ENCODE peak calls at places on chromosome 1, in ten cellular contexts. One of them, this sample, is unnamed.

GRCh38 chr1:210250998-210251679 is 18.5 kb downstream of the SERTAD4 start:
- DNase-seq in K562: no peak
- DNase-seq in lower leg skin: no peak
- DNase-seq in RWPE2: no peak
- DNase-seq in brain microvascular endothelial cell: no peak
- DNase-seq in kidney epithelial cell: peak
- DNase-seq in GM12865: peak
- DNase-seq in heart right ventricle: peak
- DNase-seq in fibroblast of pulmonary artery: no peak
- DNase-seq in BE2C: peak
- DNase-seq in this sample: peak

GRCh38 chr1:24688621-24689195 is 45.6 kb downstream of the SRRM1 start:
- DNase-seq in lower leg skin: peak
- DNase-seq in heart right ventricle: peak
- DNase-seq in BE2C: peak
- DNase-seq in kidney epithelial cell: no peak
- DNase-seq in GM12865: peak
- DNase-seq in RWPE2: no peak
- DNase-seq in fibroblast of pulmonary artery: peak
- DNase-seq in brain microvascular endothelial cell: peak
- DNase-seq in K562: peak
- DNase-seq in this sample: peak

GRCh38 chr1:60376196-60376595 is 302.6 kb upstream of the C1orf87 start:
- DNase-seq in heart right ventricle: no peak
- DNase-seq in GM12865: no peak
- DNase-seq in lower leg skin: no peak
- DNase-seq in fibroblast of pulmonary artery: no peak
- DNase-seq in RWPE2: no peak
- DNase-seq in K562: no peak
- DNase-seq in brain microvascular endothelial cell: no peak
- DNase-seq in BE2C: no peak
- DNase-seq in kidney epithelial cell: no peak
- DNase-seq in this sample: no peak

GRCh38 chr1:115555446-115555845 is 86.3 kb upstream of the VANGL1 start:
- DNase-seq in fibroblast of pulmonary artery: no peak
- DNase-seq in GM12865: no peak
- DNase-seq in heart right ventricle: no peak
- DNase-seq in kidney epithelial cell: no peak
- DNase-seq in RWPE2: no peak
- DNase-seq in K562: no peak
- DNase-seq in lower leg skin: no peak
- DNase-seq in BE2C: no peak
- DNase-seq in brain microvascular endothelial cell: no peak
- DNase-seq in this sample: peak

GRCh38 chr1:115251340-115251748 is 86.7 kb downstream of the NGF start:
- DNase-seq in brain microvascular endothelial cell: no peak
- DNase-seq in lower leg skin: no peak
- DNase-seq in kidney epithelial cell: no peak
- DNase-seq in fibroblast of pulmonary artery: peak
- DNase-seq in RWPE2: no peak
- DNase-seq in heart right ventricle: no peak
- DNase-seq in GM12865: no peak
- DNase-seq in BE2C: no peak
- DNase-seq in K562: no peak
- DNase-seq in this sample: peak

GRCh38 chr1:146036241-146036989 is 14.9 kb upstream of the HJV start:
- DNase-seq in K562: no peak
- DNase-seq in kidney epithelial cell: no peak
- DNase-seq in fibroblast of pulmonary artery: no peak
- DNase-seq in BE2C: no peak
- DNase-seq in RWPE2: no peak
- DNase-seq in lower leg skin: no peak
- DNase-seq in heart right ventricle: no peak
- DNase-seq in brain microvascular endothelial cell: no peak
- DNase-seq in GM12865: no peak
- DNase-seq in this sample: no peak

GRCh38 chr1:9671377-9672140 is 20.0 kb downstream of the PIK3CD start:
- DNase-seq in lower leg skin: no peak
- DNase-seq in GM12865: no peak
- DNase-seq in brain microvascular endothelial cell: peak
- DNase-seq in kidney epithelial cell: peak
- DNase-seq in fibroblast of pulmonary artery: no peak
- DNase-seq in BE2C: no peak
- DNase-seq in heart right ventricle: no peak
- DNase-seq in RWPE2: no peak
- DNase-seq in K562: no peak
- DNase-seq in this sample: no peak

GRCh38 chr1:111436726-111437125 is 9.2 kb upstream of the OVGP1 start:
- DNase-seq in kidney epithelial cell: no peak
- DNase-seq in lower leg skin: no peak
- DNase-seq in GM12865: no peak
- DNase-seq in heart right ventricle: no peak
- DNase-seq in RWPE2: no peak
- DNase-seq in K562: no peak
- DNase-seq in brain microvascular endothelial cell: no peak
- DNase-seq in BE2C: no peak
- DNase-seq in fibroblast of pulmonary artery: no peak
- DNase-seq in this sample: peak

GRCh38 chr1:76374111-76374510 is 299.6 kb downstream of the ST6GALNAC3 start:
- DNase-seq in BE2C: no peak
- DNase-seq in brain microvascular endothelial cell: no peak
- DNase-seq in RWPE2: no peak
- DNase-seq in K562: no peak
- DNase-seq in kidney epithelial cell: no peak
- DNase-seq in GM12865: no peak
- DNase-seq in lower leg skin: no peak
- DNase-seq in heart right ventricle: no peak
- DNase-seq in fibroblast of pulmonary artery: no peak
- DNase-seq in this sample: no peak

GRCh38 chr1:58994664-58995063 is 210.8 kb upstream of the JUN start:
- DNase-seq in heart right ventricle: no peak
- DNase-seq in RWPE2: no peak
- DNase-seq in kidney epithelial cell: no peak
- DNase-seq in BE2C: no peak
- DNase-seq in K562: no peak
- DNase-seq in brain microvascular endothelial cell: no peak
- DNase-seq in GM12865: no peak
- DNase-seq in fibroblast of pulmonary artery: no peak
- DNase-seq in lower leg skin: no peak
- DNase-seq in this sample: no peak

GRCh38 chr1:89938171-89939055 is 56.5 kb upstream of the ZNF326 start:
- DNase-seq in GM12865: no peak
- DNase-seq in fibroblast of pulmonary artery: peak
- DNase-seq in brain microvascular endothelial cell: no peak
- DNase-seq in kidney epithelial cell: no peak
- DNase-seq in RWPE2: no peak
- DNase-seq in K562: no peak
- DNase-seq in BE2C: no peak
- DNase-seq in lower leg skin: no peak
- DNase-seq in heart right ventricle: no peak
- DNase-seq in this sample: peak

GRCh38 chr1:191757003-191757402 is 401.3 kb upstream of the RGS18 start:
- DNase-seq in RWPE2: no peak
- DNase-seq in fibroblast of pulmonary artery: no peak
- DNase-seq in heart right ventricle: no peak
- DNase-seq in BE2C: peak
- DNase-seq in brain microvascular endothelial cell: peak
- DNase-seq in GM12865: no peak
- DNase-seq in K562: no peak
- DNase-seq in kidney epithelial cell: no peak
- DNase-seq in lower leg skin: no peak
- DNase-seq in this sample: no peak

GRCh38 chr1:72086394-72086793 is 195.9 kb downstream of the NEGR1 start:
- DNase-seq in kidney epithelial cell: no peak
- DNase-seq in RWPE2: no peak
- DNase-seq in brain microvascular endothelial cell: no peak
- DNase-seq in GM12865: no peak
- DNase-seq in K562: no peak
- DNase-seq in heart right ventricle: no peak
- DNase-seq in lower leg skin: no peak
- DNase-seq in BE2C: no peak
- DNase-seq in fibroblast of pulmonary artery: no peak
- DNase-seq in this sample: no peak

GRCh38 chr1:204507317-204508105 is 8.7 kb upstream of the MDM4 start:
- DNase-seq in K562: peak
- DNase-seq in heart right ventricle: no peak
- DNase-seq in kidney epithelial cell: no peak
- DNase-seq in brain microvascular endothelial cell: peak
- DNase-seq in lower leg skin: no peak
- DNase-seq in BE2C: peak
- DNase-seq in GM12865: peak
- DNase-seq in RWPE2: no peak
- DNase-seq in fibroblast of pulmonary artery: peak
- DNase-seq in this sample: peak

GRCh38 chr1:177495878-177496277 is 325.1 kb downstream of the BRINP2 start:
- DNase-seq in heart right ventricle: no peak
- DNase-seq in kidney epithelial cell: no peak
- DNase-seq in fibroblast of pulmonary artery: no peak
- DNase-seq in BE2C: no peak
- DNase-seq in K562: no peak
- DNase-seq in brain microvascular endothelial cell: no peak
- DNase-seq in GM12865: no peak
- DNase-seq in RWPE2: no peak
- DNase-seq in lower leg skin: no peak
- DNase-seq in this sample: no peak

GRCh38 chr1:10607228-10607627 is 132.5 kb downstream of the PEX14 start:
- DNase-seq in brain microvascular endothelial cell: no peak
- DNase-seq in kidney epithelial cell: no peak
- DNase-seq in BE2C: no peak
- DNase-seq in GM12865: no peak
- DNase-seq in RWPE2: no peak
- DNase-seq in lower leg skin: no peak
- DNase-seq in fibroblast of pulmonary artery: no peak
- DNase-seq in heart right ventricle: no peak
- DNase-seq in K562: no peak
- DNase-seq in this sample: no peak

GRCh38 chr1:43522776-43523480 is 7.8 kb upstream of the PTPRF start:
- DNase-seq in GM12865: no peak
- DNase-seq in heart right ventricle: no peak
- DNase-seq in brain microvascular endothelial cell: peak
- DNase-seq in lower leg skin: no peak
- DNase-seq in BE2C: no peak
- DNase-seq in K562: peak
- DNase-seq in fibroblast of pulmonary artery: peak
- DNase-seq in RWPE2: peak
- DNase-seq in kidney epithelial cell: peak
- DNase-seq in this sample: peak

DNA sequence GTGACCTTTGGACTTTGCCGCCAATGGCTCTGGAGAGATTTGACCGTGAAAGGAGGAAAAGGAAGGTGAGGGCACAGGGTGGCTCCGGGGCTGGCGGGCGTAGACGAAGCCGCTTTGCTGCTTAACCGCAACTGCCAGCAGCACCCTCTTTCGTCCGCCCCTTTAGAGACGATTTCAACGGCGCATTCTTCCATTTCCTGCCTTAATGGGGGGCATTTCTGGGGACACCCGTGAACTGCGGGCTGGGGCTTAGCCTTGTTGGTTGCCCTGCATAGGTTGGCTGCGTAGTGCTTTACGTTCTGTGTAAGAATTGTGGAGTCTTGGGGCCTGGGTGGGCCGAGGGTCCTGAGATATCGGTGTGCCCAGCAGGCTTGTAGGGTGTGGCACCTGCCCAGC is 6.7 kb upstream of the NPHP4 start:
- DNase-seq in brain microvascular endothelial cell: no peak
- DNase-seq in RWPE2: peak
- DNase-seq in fibroblast of pulmonary artery: no peak
- DNase-seq in GM12865: no peak
- DNase-seq in K562: no peak
- DNase-seq in heart right ventricle: no peak
- DNase-seq in lower leg skin: peak
- DNase-seq in BE2C: no peak
- DNase-seq in kidney epithelial cell: no peak
- DNase-seq in this sample: no peak
- TF ChIP-seq CTCF in brain microvascular endothelial cell: no peak
- TF ChIP-seq CTCF in RWPE2: no peak
- TF ChIP-seq CTCF in fibroblast of pulmonary artery: no peak
- TF ChIP-seq CTCF in GM12865: no peak
- TF ChIP-seq CTCF in K562: no peak
- TF ChIP-seq CTCF in heart right ventricle: no peak
- TF ChIP-seq CTCF in lower leg skin: no peak
- TF ChIP-seq CTCF in BE2C: no peak
- TF ChIP-seq CTCF in kidney epithelial cell: no peak
- TF ChIP-seq CTCF in this sample: no peak

GRCh38 chr1:1014896-1015681 is 1.8 kb downstream of the ISG15 start:
- DNase-seq in fibroblast of pulmonary artery: no peak
- DNase-seq in GM12865: peak
- DNase-seq in lower leg skin: no peak
- DNase-seq in K562: no peak
- DNase-seq in RWPE2: no peak
- DNase-seq in BE2C: peak
- DNase-seq in kidney epithelial cell: no peak
- DNase-seq in brain microvascular endothelial cell: no peak
- DNase-seq in heart right ventricle: no peak
- DNase-seq in this sample: no peak
- H3K4me3 ChIP-seq in fibroblast of pulmonary artery: no peak
- H3K4me3 ChIP-seq in GM12865: peak
- H3K4me3 ChIP-seq in lower leg skin: no peak
- H3K4me3 ChIP-seq in K562: no peak
- H3K4me3 ChIP-seq in RWPE2: no peak
- H3K4me3 ChIP-seq in BE2C: no peak
- H3K4me3 ChIP-seq in kidney epithelial cell: no peak
- H3K4me3 ChIP-seq in brain microvascular endothelial cell: no peak
- H3K4me3 ChIP-seq in heart right ventricle: peak
- H3K4me3 ChIP-seq in this sample: no peak

DNA sequence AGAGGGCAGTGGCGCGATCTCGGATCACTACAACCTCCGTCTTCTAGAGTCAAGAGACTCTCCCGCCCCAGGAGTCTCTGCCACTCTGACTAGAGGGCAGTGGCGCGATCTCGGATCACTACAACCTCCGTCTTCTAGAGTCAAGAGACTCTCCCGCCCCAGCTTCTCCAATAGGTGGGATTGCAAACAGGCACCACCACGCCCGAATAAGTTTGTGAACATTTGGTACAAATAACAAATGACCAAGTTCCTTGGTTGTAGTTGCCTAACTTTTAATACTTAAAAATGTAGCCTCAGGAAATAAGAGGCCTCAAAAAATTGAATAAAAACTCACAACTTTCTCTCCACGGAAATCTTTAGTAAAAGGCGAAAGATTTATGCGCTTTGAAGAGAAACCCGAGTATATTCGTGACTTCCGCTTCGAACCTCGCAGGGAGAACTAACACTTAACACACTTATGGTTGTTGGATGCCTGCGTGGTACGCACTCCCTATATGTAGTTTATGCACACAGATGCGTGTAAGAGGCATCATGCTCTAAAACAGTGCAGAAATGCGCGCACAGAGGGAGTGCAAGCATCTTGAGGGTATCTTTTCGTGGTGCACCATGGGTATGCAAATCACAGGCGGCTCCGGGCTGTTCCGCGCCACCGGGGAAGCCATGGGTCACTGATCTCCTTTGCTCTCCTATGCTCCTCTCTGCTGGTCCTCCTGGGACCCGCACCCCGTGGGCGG is 11.4 kb downstream of the BTBD19 start:
- DNase-seq in kidney epithelial cell: peak
- DNase-seq in K562: peak
- DNase-seq in BE2C: peak
- DNase-seq in brain microvascular endothelial cell: peak
- DNase-seq in GM12865: peak
- DNase-seq in fibroblast of pulmonary artery: peak
- DNase-seq in RWPE2: peak
- DNase-seq in heart right ventricle: peak
- DNase-seq in lower leg skin: peak
- DNase-seq in this sample: peak
- TF ChIP-seq CTCF in kidney epithelial cell: no peak
- TF ChIP-seq CTCF in K562: peak
- TF ChIP-seq CTCF in BE2C: no peak
- TF ChIP-seq CTCF in brain microvascular endothelial cell: peak
- TF ChIP-seq CTCF in GM12865: peak
- TF ChIP-seq CTCF in fibroblast of pulmonary artery: no peak
- TF ChIP-seq CTCF in RWPE2: peak
- TF ChIP-seq CTCF in heart right ventricle: no peak
- TF ChIP-seq CTCF in lower leg skin: no peak
- TF ChIP-seq CTCF in this sample: no peak

GRCh38 chr1:223771814-223772770 is 59.8 kb downstream of the CAPN2 start:
- DNase-seq in brain microvascular endothelial cell: peak
- DNase-seq in heart right ventricle: peak
- DNase-seq in GM12865: peak
- DNase-seq in fibroblast of pulmonary artery: peak
- DNase-seq in kidney epithelial cell: peak
- DNase-seq in K562: peak
- DNase-seq in BE2C: peak
- DNase-seq in RWPE2: peak
- DNase-seq in lower leg skin: no peak
- DNase-seq in this sample: peak
- H3K4me3 ChIP-seq in brain microvascular endothelial cell: no peak
- H3K4me3 ChIP-seq in heart right ventricle: no peak
- H3K4me3 ChIP-seq in GM12865: no peak
- H3K4me3 ChIP-seq in fibroblast of pulmonary artery: peak
- H3K4me3 ChIP-seq in kidney epithelial cell: no peak
- H3K4me3 ChIP-seq in K562: no peak
- H3K4me3 ChIP-seq in BE2C: no peak
- H3K4me3 ChIP-seq in RWPE2: no peak
- H3K4me3 ChIP-seq in lower leg skin: no peak
- H3K4me3 ChIP-seq in this sample: no peak

This sample was measured in cardiac fibroblast.